ENCODE peak calls at places on chromosomes 4 and X, in six cellular contexts. U is effector CD4-positive, alpha-beta T cell; J is stimulated activated effector memory CD8-positive, alpha-beta T cell treated with anti-CD3 and anti-CD28 coated beads, Interleukin-12 subunit alpha, Interleukin-12 subunit beta, amount 100 ng/mL, for 72 hours; A is cardiac fibroblast; R is KBM-7; T is tibial nerve. D is an unnamed sample.

GRCh38 chr4:150379454-150379853 is 202.5 kb upstream of the MAB21L2 start:
- DNase-seq in U (no peak), J (no peak), A (peak; percentile 46), R (no peak), T (no peak), D (no peak)

GRCh38 chrX:104697264-104697663 is 131.3 kb downstream of the IL1RAPL2 start:
- DNase-seq in U (no peak), J (no peak), A (no peak), R (peak; percentile 14), T (no peak), D (no peak)

GRCh38 chr4:98720871-98721480 is 62.6 kb upstream of the TSPAN5 start:
- DNase-seq in U (no peak), J (no peak), A (no peak), R (peak; percentile 36), T (no peak), D (no peak)

GRCh38 chr4:8198906-8199593 is at the start of gene SH3TC1:
- DNase-seq in U (peak; percentile 40), J (peak; percentile 79), A (peak; percentile 91), R (peak; percentile 95), T (peak; percentile 71), D (peak; percentile 96)

GRCh38 chr4:146522862-146523205 is 1.1 kb upstream of the SLC10A7 start:
- DNase-seq in U (no peak), J (no peak), A (peak; percentile 10), R (peak; percentile 63), T (no peak), D (peak; percentile 48)

GRCh38 chrX:39253551-39253950 is 452.3 kb downstream of the MID1IP1 start:
- DNase-seq in U (no peak), J (no peak), A (no peak), R (no peak), T (no peak), D (no peak)

GRCh38 chr4:79213702-79214101 is 112.2 kb downstream of the NAA11 start:
- DNase-seq in U (no peak), J (no peak), A (no peak), R (no peak), T (no peak), D (peak; percentile 25)

GRCh38 chr4:52726821-52727580 is 24.2 kb downstream of the ERVMER34-1 start:
- DNase-seq in U (no peak), J (no peak), A (no peak), R (no peak), T (no peak), D (no peak)

GRCh38 chr4:155248002-155248896 is 39.8 kb downstream of the NPY2R start:
- DNase-seq in U (no peak), J (no peak), A (peak; percentile 7), R (no peak), T (no peak), D (no peak)

GRCh38 chr4:101421393-101421792 is 74.1 kb upstream of the PPP3CA start:
- DNase-seq in U (no peak), J (no peak), A (no peak), R (no peak), T (no peak), D (no peak)

GRCh38 chr4:154164931-154165839 is 326.4 kb downstream of the DCHS2 start:
- DNase-seq in U (no peak), J (no peak), A (peak; percentile 84), R (no peak), T (peak; percentile 7), D (no peak)

GRCh38 chrX:39814391-39814790 is 283.4 kb downstream of the BCOR start:
- DNase-seq in U (no peak), J (peak; percentile 56), A (peak; percentile 41), R (peak; percentile 83), T (peak; percentile 19), D (peak; percentile 61)

GRCh38 chr4:3527101-3527913 is 4.9 kb downstream of the LRPAP1 start:
- DNase-seq in U (no peak), J (no peak), A (no peak), R (no peak), T (no peak), D (peak; percentile 91)

GRCh38 chr4:140947507-140947906 is 185.8 kb downstream of the RNF150 start:
- DNase-seq in U (no peak), J (no peak), A (no peak), R (no peak), T (no peak), D (no peak)

GRCh38 chr4:37066149-37066548 is 178.4 kb upstream of the NWD2 start:
- DNase-seq in U (no peak), J (no peak), A (no peak), R (no peak), T (no peak), D (no peak)

GRCh38 chrX:102651968-102652744 is 873 bp downstream of the GPRASP1 start:
- DNase-seq in U (peak; percentile 48), J (no peak), A (peak; percentile 60), R (no peak), T (peak; percentile 70), D (no peak)

GRCh38 chrX:47815901-47816845 is 20.5 kb upstream of the ZNF81 start:
- DNase-seq in U (no peak), J (no peak), A (peak; percentile 35), R (peak; percentile 95), T (no peak), D (no peak)

GRCh38 chr4:182141046-182141445 is 102.2 kb upstream of the TENM3 start:
- DNase-seq in U (no peak), J (no peak), A (no peak), R (no peak), T (no peak), D (no peak)

GRCh38 chr4:105923507-105924238 is 28.4 kb downstream of the NPNT start:
- DNase-seq in U (no peak), J (no peak), A (peak; percentile 7), R (no peak), T (peak; percentile 24), D (no peak)

GRCh38 chrX:40406330-40406859 is 174.4 kb upstream of the ATP6AP2 start:
- DNase-seq in U (no peak), J (no peak), A (no peak), R (peak; percentile 37), T (no peak), D (peak; percentile 85)